ENCODE peak calls at places on chromosomes 16 and 17, in nine cellular contexts. O is epithelial cell of prostate; H is right lobe of liver; X is heart left ventricle; W is neural progenitor cell; G is substantia nigra; Y is adrenal gland; U is RWPE1; P is CD4-positive, CD25-positive, alpha-beta regulatory T cell. Q is an unnamed sample.

GRCh38 chr16:27538508-27538907 is 11.2 kb downstream of the GTF3C1 start:
- DNase-seq in O (no peak), H (peak; percentile 38), X (peak; percentile 45), W (no peak), G (no peak), Y (peak; percentile 29), U (no peak), P (no peak), Q (no peak)

GRCh38 chr17:27989046-27989445 is 53.4 kb upstream of the NLK start:
- DNase-seq in O (no peak), H (no peak), X (no peak), W (no peak), G (no peak), Y (no peak), U (peak; percentile 61), P (no peak), Q (no peak)

GRCh38 chr16:73228649-73229048 is 180.7 kb upstream of the ZFHX3 start:
- DNase-seq in O (no peak), H (no peak), X (no peak), W (no peak), G (no peak), Y (no peak), U (no peak), P (no peak), Q (no peak)

GRCh38 chr16:84806256-84806889 is 13.4 kb upstream of the CRISPLD2 start:
- DNase-seq in O (no peak), H (peak; percentile 55), X (peak; percentile 75), W (no peak), G (no peak), Y (peak; percentile 35), U (peak; percentile 78), P (peak; percentile 17), Q (peak; percentile 79)

GRCh38 chr17:35147313-35147982 is at the start of gene UNC45B:
- DNase-seq in O (no peak), H (no peak), X (peak; percentile 90), W (no peak), G (no peak), Y (no peak), U (no peak), P (no peak), Q (peak; percentile 29)

GRCh38 chr16:87074635-87075318 is 242.4 kb downstream of the C16orf95 start:
- DNase-seq in O (no peak), H (no peak), X (no peak), W (peak; percentile 55), G (no peak), Y (no peak), U (no peak), P (no peak), Q (no peak)

GRCh38 chr16:19488213-19488640 is 33.7 kb downstream of the GDE1 start:
- DNase-seq in O (no peak), H (peak; percentile 53), X (no peak), W (no peak), G (no peak), Y (no peak), U (no peak), P (no peak), Q (no peak)

GRCh38 chr16:80014241-80014939 is 413.9 kb upstream of the MAF start:
- DNase-seq in O (no peak), H (no peak), X (no peak), W (no peak), G (no peak), Y (no peak), U (no peak), P (no peak), Q (no peak)

GRCh38 chr16:89011909-89012621 is 35.1 kb upstream of the CBFA2T3 start:
- DNase-seq in O (no peak), H (no peak), X (no peak), W (no peak), G (no peak), Y (no peak), U (no peak), P (no peak), Q (no peak)

GRCh38 chr16:66933776-66934137 is 445 bp downstream of the CIAO2B start:
- DNase-seq in O (no peak), H (no peak), X (no peak), W (no peak), G (peak; percentile 43), Y (no peak), U (peak; percentile 79), P (no peak), Q (no peak)

GRCh38 chr16:57283214-57283955 is 1.1 kb downstream of the PLLP start:
- DNase-seq in O (no peak), H (no peak), X (no peak), W (no peak), G (peak; percentile 55), Y (no peak), U (peak; percentile 35), P (no peak), Q (no peak)

GRCh38 chr16:4681471-4682083 is 11.8 kb upstream of the NUDT16L1 start:
- DNase-seq in O (no peak), H (peak; percentile 38), X (no peak), W (no peak), G (no peak), Y (no peak), U (no peak), P (peak; percentile 30), Q (no peak)

GRCh38 chr16:4684030-4684715 is 9.2 kb upstream of the NUDT16L1 start:
- DNase-seq in O (no peak), H (peak; percentile 70), X (no peak), W (no peak), G (no peak), Y (no peak), U (no peak), P (no peak), Q (no peak)

GRCh38 chr16:4683255-4684029 is 9.9 kb upstream of the NUDT16L1 start:
- DNase-seq in O (no peak), H (peak; percentile 53), X (no peak), W (no peak), G (no peak), Y (no peak), U (no peak), P (no peak), Q (no peak)

GRCh38 chr16:4682084-4682581 is 11.2 kb upstream of the NUDT16L1 start:
- DNase-seq in O (no peak), H (peak; percentile 26), X (no peak), W (no peak), G (no peak), Y (no peak), U (no peak), P (no peak), Q (no peak)

GRCh38 chr16:4682616-4683254 is 10.6 kb upstream of the NUDT16L1 start:
- DNase-seq in O (no peak), H (peak; percentile 75), X (no peak), W (peak; percentile 78), G (peak; percentile 68), Y (peak; percentile 73), U (no peak), P (peak; percentile 33), Q (no peak)
- H3K27ac ChIP-seq in O (no peak overlapping the region), H (peak overlapping the region; percentile 81), X (no peak overlapping the region), W (no peak overlapping the region), G (peak overlapping the region; percentile 55), Y (no peak overlapping the region), U (peak overlapping the region; percentile 99), P (no peak overlapping the region), Q (no peak overlapping the region)

DNA sequence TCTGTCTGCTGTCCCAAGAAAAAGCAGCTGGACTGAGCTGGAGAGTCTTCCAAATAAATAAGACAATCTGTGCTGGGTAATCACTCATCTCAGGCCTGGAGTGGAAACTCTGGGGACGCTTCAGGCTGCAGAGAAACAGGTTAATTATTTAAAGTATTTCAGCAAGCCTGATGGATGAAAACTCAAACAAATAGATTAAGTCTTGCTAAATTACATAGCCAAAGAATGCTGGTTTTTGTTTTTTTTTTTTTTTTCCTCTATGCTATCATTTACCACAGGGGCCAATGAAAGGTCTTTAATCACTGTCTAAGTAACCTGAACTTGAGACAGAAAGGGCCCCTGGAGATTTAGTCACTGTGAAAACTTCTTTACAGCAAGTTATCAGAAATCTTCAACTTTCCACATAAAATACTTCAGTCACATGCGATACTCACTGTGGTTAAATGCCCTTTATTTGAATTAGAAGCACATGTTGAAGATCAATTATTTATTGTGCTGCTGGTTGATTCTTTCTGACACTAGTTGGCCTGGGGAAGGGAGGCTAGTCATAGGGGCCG is 30.9 kb upstream of the KCNJ2 start:
- DNase-seq in O (no peak), H (no peak), X (no peak), W (no peak), G (no peak), Y (no peak), U (no peak), P (no peak), Q (no peak)
- H3K27ac ChIP-seq in O (peak overlapping the region; percentile 41), H (no peak overlapping the region), X (no peak overlapping the region), W (no peak overlapping the region), G (no peak overlapping the region), Y (peak overlapping the region; percentile 92), U (peak overlapping the region; percentile 50), P (no peak overlapping the region), Q (no peak overlapping the region)

GRCh38 chr17:81286491-81287145 is 8.5 kb downstream of the SLC38A10 start:
- DNase-seq in O (no peak), H (no peak), X (no peak), W (no peak), G (no peak), Y (no peak), U (no peak), P (no peak), Q (peak; percentile 93)

GRCh38 chr17:81287741-81288430 is 7.2 kb downstream of the SLC38A10 start:
- DNase-seq in O (no peak), H (no peak), X (no peak), W (no peak), G (no peak), Y (no peak), U (no peak), P (peak; percentile 32), Q (peak; percentile 53)

GRCh38 chr17:81285179-81285878 is 9.8 kb downstream of the SLC38A10 start:
- DNase-seq in O (no peak), H (peak; percentile 85), X (peak; percentile 90), W (peak; percentile 21), G (peak; percentile 21), Y (peak; percentile 84), U (no peak), P (peak; percentile 78), Q (no peak)

GRCh38 chr17:81287155-81287554 is 8.0 kb downstream of the SLC38A10 start:
- DNase-seq in O (no peak), H (no peak), X (no peak), W (no peak), G (no peak), Y (no peak), U (no peak), P (no peak), Q (peak; percentile 99)

GRCh38 chr17:81285894-81286293 is 9.2 kb downstream of the SLC38A10 start:
- DNase-seq in O (no peak), H (no peak), X (no peak), W (no peak), G (no peak), Y (no peak), U (no peak), P (no peak), Q (no peak)
- H3K27ac ChIP-seq in O (no peak overlapping the region), H (peak overlapping the region; percentile 31), X (peak overlapping the region; percentile 71), W (no peak overlapping the region), G (peak overlapping the region; percentile 63), Y (peak overlapping the region; percentile 69), U (peak overlapping the region; percentile 32), P (peak overlapping the region; percentile 69), Q (peak overlapping the region; percentile 78)

GRCh38 chr16:53323924-53324323 is 110.3 kb upstream of the RBL2 start:
- DNase-seq in O (no peak), H (no peak), X (no peak), W (no peak), G (no peak), Y (no peak), U (no peak), P (no peak), Q (no peak)

DNA sequence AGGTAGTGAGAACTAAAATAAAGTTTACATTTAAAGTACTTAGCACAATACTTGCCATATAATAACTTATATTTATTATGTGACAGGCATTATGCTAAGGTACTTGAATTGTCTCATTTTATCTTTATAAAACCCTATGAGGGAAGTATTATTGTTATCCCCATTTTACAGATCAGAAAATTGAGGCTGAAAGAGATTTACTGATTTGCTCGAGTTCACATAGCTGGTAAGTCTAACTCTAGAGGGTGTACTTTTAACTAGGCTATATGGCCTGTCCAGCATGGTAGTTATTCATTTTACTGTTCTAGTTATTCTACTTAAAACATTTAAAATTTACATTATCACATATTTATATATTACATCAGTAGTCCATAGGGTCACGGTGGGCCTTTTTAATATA is 113.3 kb upstream of the RBL2 start:
- DNase-seq in O (no peak), H (no peak), X (no peak), W (no peak), G (no peak), Y (no peak), U (no peak), P (no peak), Q (no peak)
- H3K27ac ChIP-seq in O (no peak overlapping the region), H (no peak overlapping the region), X (no peak overlapping the region), W (no peak overlapping the region), G (no peak overlapping the region), Y (no peak overlapping the region), U (no peak overlapping the region), P (no peak overlapping the region), Q (no peak overlapping the region)

Q was measured in SJCRH30.